ENCODE peak calls at places on chromosomes 7 and 10, in ten cellular contexts. One of them, this sample, is unnamed.

GRCh38 chr10:14659626-14660196 is 115.0 kb downstream of the FAM107B start:
- DNase-seq in epithelial cell of esophagus: no peak
- DNase-seq in OCI-M1: no peak
- DNase-seq in cardiac fibroblast: no peak
- DNase-seq in left cardiac atrium: no peak
- DNase-seq in AG09319: no peak
- DNase-seq in NCI-H1105: no peak
- DNase-seq in amniotic stem cell: no peak
- DNase-seq in upper lobe of right lung: peak; percentile 69
- DNase-seq in SW480: no peak
- DNase-seq in this sample: no peak

GRCh38 chr10:22316286-22317120 is at the start of gene COMMD3:
- DNase-seq in epithelial cell of esophagus: peak; percentile 88
- DNase-seq in OCI-M1: peak; percentile 93
- DNase-seq in cardiac fibroblast: peak; percentile 87
- DNase-seq in left cardiac atrium: peak; percentile 92
- DNase-seq in AG09319: peak; percentile 58
- DNase-seq in NCI-H1105: peak; percentile 78
- DNase-seq in amniotic stem cell: peak; percentile 79
- DNase-seq in upper lobe of right lung: peak; percentile 94
- DNase-seq in SW480: peak; percentile 70
- DNase-seq in this sample: peak; percentile 25

GRCh38 chr10:113386005-113386404 is 166.8 kb upstream of the HABP2 start:
- DNase-seq in epithelial cell of esophagus: peak; percentile 72
- DNase-seq in OCI-M1: no peak
- DNase-seq in cardiac fibroblast: peak; percentile 68
- DNase-seq in left cardiac atrium: no peak
- DNase-seq in AG09319: no peak
- DNase-seq in NCI-H1105: no peak
- DNase-seq in amniotic stem cell: peak; percentile 32
- DNase-seq in upper lobe of right lung: no peak
- DNase-seq in SW480: peak; percentile 11
- DNase-seq in this sample: no peak

GRCh38 chr10:86349940-86350630 is 16.5 kb downstream of the GRID1 start:
- DNase-seq in epithelial cell of esophagus: no peak
- DNase-seq in OCI-M1: no peak
- DNase-seq in cardiac fibroblast: no peak
- DNase-seq in left cardiac atrium: no peak
- DNase-seq in AG09319: no peak
- DNase-seq in NCI-H1105: no peak
- DNase-seq in amniotic stem cell: no peak
- DNase-seq in upper lobe of right lung: peak; percentile 18
- DNase-seq in SW480: no peak
- DNase-seq in this sample: no peak

GRCh38 chr10:77152256-77152655 is 485.4 kb downstream of the KCNMA1 start:
- DNase-seq in epithelial cell of esophagus: no peak
- DNase-seq in OCI-M1: no peak
- DNase-seq in cardiac fibroblast: no peak
- DNase-seq in left cardiac atrium: no peak
- DNase-seq in AG09319: no peak
- DNase-seq in NCI-H1105: no peak
- DNase-seq in amniotic stem cell: no peak
- DNase-seq in upper lobe of right lung: no peak
- DNase-seq in SW480: no peak
- DNase-seq in this sample: no peak

GRCh38 chr7:1060315-1061080 is 16.2 kb downstream of the GPR146 start:
- DNase-seq in epithelial cell of esophagus: no peak
- DNase-seq in OCI-M1: no peak
- DNase-seq in cardiac fibroblast: no peak
- DNase-seq in left cardiac atrium: peak; percentile 55
- DNase-seq in AG09319: no peak
- DNase-seq in NCI-H1105: no peak
- DNase-seq in amniotic stem cell: no peak
- DNase-seq in upper lobe of right lung: peak; percentile 75
- DNase-seq in SW480: no peak
- DNase-seq in this sample: no peak

GRCh38 chr10:69335063-69335587 is 56.8 kb downstream of the HK1 start:
- DNase-seq in epithelial cell of esophagus: no peak
- DNase-seq in OCI-M1: no peak
- DNase-seq in cardiac fibroblast: peak; percentile 55
- DNase-seq in left cardiac atrium: peak; percentile 76
- DNase-seq in AG09319: no peak
- DNase-seq in NCI-H1105: no peak
- DNase-seq in amniotic stem cell: no peak
- DNase-seq in upper lobe of right lung: peak; percentile 84
- DNase-seq in SW480: no peak
- DNase-seq in this sample: no peak

GRCh38 chr7:66355762-66356161 is 150.6 kb downstream of the TPST1 start:
- DNase-seq in epithelial cell of esophagus: peak; percentile 83
- DNase-seq in OCI-M1: no peak
- DNase-seq in cardiac fibroblast: peak; percentile 25
- DNase-seq in left cardiac atrium: no peak
- DNase-seq in AG09319: no peak
- DNase-seq in NCI-H1105: no peak
- DNase-seq in amniotic stem cell: no peak
- DNase-seq in upper lobe of right lung: no peak
- DNase-seq in SW480: no peak
- DNase-seq in this sample: no peak

GRCh38 chr7:55493416-55493815 is 78.9 kb downstream of the VOPP1 start:
- DNase-seq in epithelial cell of esophagus: peak; percentile 86
- DNase-seq in OCI-M1: no peak
- DNase-seq in cardiac fibroblast: peak; percentile 12
- DNase-seq in left cardiac atrium: no peak
- DNase-seq in AG09319: no peak
- DNase-seq in NCI-H1105: no peak
- DNase-seq in amniotic stem cell: no peak
- DNase-seq in upper lobe of right lung: no peak
- DNase-seq in SW480: no peak
- DNase-seq in this sample: no peak

GRCh38 chr10:123682477-123682876 is 16.3 kb downstream of the GPR26 start:
- DNase-seq in epithelial cell of esophagus: no peak
- DNase-seq in OCI-M1: no peak
- DNase-seq in cardiac fibroblast: no peak
- DNase-seq in left cardiac atrium: no peak
- DNase-seq in AG09319: no peak
- DNase-seq in NCI-H1105: no peak
- DNase-seq in amniotic stem cell: no peak
- DNase-seq in upper lobe of right lung: no peak
- DNase-seq in SW480: no peak
- DNase-seq in this sample: no peak

GRCh38 chr7:95335093-95335492 is 10.8 kb upstream of the PON1 start:
- DNase-seq in epithelial cell of esophagus: peak; percentile 47
- DNase-seq in OCI-M1: peak; percentile 38
- DNase-seq in cardiac fibroblast: peak; percentile 75
- DNase-seq in left cardiac atrium: no peak
- DNase-seq in AG09319: peak; percentile 14
- DNase-seq in NCI-H1105: no peak
- DNase-seq in amniotic stem cell: no peak
- DNase-seq in upper lobe of right lung: no peak
- DNase-seq in SW480: peak; percentile 36
- DNase-seq in this sample: no peak

GRCh38 chr7:30913821-30914515 is 2.3 kb downstream of the AQP1 start:
- DNase-seq in epithelial cell of esophagus: no peak
- DNase-seq in OCI-M1: peak; percentile 25
- DNase-seq in cardiac fibroblast: no peak
- DNase-seq in left cardiac atrium: no peak
- DNase-seq in AG09319: no peak
- DNase-seq in NCI-H1105: no peak
- DNase-seq in amniotic stem cell: no peak
- DNase-seq in upper lobe of right lung: no peak
- DNase-seq in SW480: no peak
- DNase-seq in this sample: no peak

GRCh38 chr10:60511823-60512222 is 122.1 kb upstream of the ANK3 start:
- DNase-seq in epithelial cell of esophagus: no peak
- DNase-seq in OCI-M1: no peak
- DNase-seq in cardiac fibroblast: peak; percentile 48
- DNase-seq in left cardiac atrium: no peak
- DNase-seq in AG09319: no peak
- DNase-seq in NCI-H1105: no peak
- DNase-seq in amniotic stem cell: no peak
- DNase-seq in upper lobe of right lung: no peak
- DNase-seq in SW480: no peak
- DNase-seq in this sample: no peak